ENCODE peak calls at places on chromosomes 7 and 10, in eight cellular contexts. I, Q, V, K, L, Z, A and N are unnamed samples. For H3K27me3, the result is how much of the 10 kb centered on the place peaks cover.

GRCh38 chr7:129351320-129351719 is 82.9 kb upstream of the STRIP2 start:
- DNase-seq in I (no peak), Q (no peak), V (no peak), K (no peak), L (no peak), Z (no peak), A (no peak), N (no peak)

GRCh38 chr7:123712619-123713018 is 36.2 kb downstream of the WASL start:
- DNase-seq in I (no peak), Q (no peak), V (no peak), K (no peak), L (peak), Z (no peak), A (no peak), N (no peak)

GRCh38 chr10:65779985-65780384 is 1145.9 kb upstream of the LRRTM3 start:
- DNase-seq in I (no peak), Q (no peak), V (no peak), K (no peak), L (no peak), Z (no peak), A (no peak), N (no peak)

GRCh38 chr7:137069249-137069963 is 201.0 kb downstream of the CHRM2 start:
- DNase-seq in I (no peak), Q (no peak), V (no peak), K (no peak), L (no peak), Z (no peak), A (no peak), N (no peak)

GRCh38 chr10:15313844-15314243 is 57.2 kb downstream of the FAM171A1 start:
- DNase-seq in I (no peak), Q (no peak), V (no peak), K (no peak), L (no peak), Z (no peak), A (peak), N (peak)

GRCh38 chr10:102312683-102313082 is 67.4 kb downstream of the GBF1 start:
- DNase-seq in I (no peak), Q (no peak), V (no peak), K (no peak), L (no peak), Z (no peak), A (no peak), N (no peak)

GRCh38 chr10:29200280-29200679 is 88.6 kb upstream of the LYZL1 start:
- DNase-seq in I (no peak), Q (no peak), V (no peak), K (no peak), L (no peak), Z (no peak), A (no peak), N (no peak)

GRCh38 chr10:77011823-77012566 is 625.6 kb downstream of the KCNMA1 start:
- DNase-seq in I (no peak), Q (no peak), V (no peak), K (no peak), L (no peak), Z (no peak), A (no peak), N (no peak)

GRCh38 chr10:31129261-31129660 is 97.6 kb upstream of the ZNF438 start:
- DNase-seq in I (no peak), Q (peak), V (peak), K (no peak), L (peak), Z (no peak), A (peak), N (no peak)

DNA sequence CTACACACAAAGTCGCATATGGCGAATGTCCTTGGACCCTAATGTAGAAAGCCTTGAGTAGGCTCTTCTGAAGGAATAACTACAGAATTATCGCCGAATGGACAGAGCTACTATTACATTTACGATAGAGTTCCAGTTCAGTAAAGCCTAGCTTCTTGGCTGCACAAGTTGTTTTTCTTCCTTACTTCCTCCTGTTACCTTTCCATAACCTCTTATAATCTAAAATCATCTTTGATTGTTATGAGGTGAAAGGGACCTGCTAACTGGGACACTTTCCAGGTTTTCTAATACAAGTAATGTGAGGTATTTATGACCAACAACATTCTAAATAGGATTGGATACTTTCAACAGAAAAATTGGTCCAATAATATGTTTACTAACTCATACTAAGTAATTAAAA is 31.2 kb downstream of the MACC1 start:
- DNase-seq in I (no peak), Q (no peak), V (no peak), K (no peak), L (no peak), Z (no peak), A (no peak), N (no peak)
- H3K4me3 ChIP-seq in I (no peak), Q (no peak), V (no peak), K (no peak), L (no peak), Z (no peak), A (no peak), N (no peak)

DNA sequence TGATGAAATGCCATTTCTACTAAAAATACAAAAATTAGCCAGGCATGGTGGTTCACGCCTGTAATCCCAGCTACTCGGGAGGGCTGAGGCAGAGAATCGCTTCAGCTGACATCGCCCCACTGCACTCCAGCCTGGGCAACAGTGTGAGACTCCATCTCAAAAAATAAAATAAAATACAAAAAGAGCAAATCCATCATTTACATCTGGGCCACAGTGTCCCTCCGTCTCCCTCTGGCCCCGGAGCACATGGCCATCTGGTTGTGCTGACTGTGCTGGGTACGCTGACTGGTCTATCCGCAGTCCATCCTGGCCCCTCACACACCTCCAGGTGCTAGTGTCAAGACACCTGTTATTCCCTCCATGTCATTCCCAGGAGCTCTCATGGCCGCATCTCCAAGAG is 42.1 kb downstream of the KCNH2 start:
- DNase-seq in I (no peak), Q (no peak), V (no peak), K (no peak), L (no peak), Z (no peak), A (no peak), N (no peak)
- H3K27me3 ChIP-seq in I (under half), Q (under half), V (under half), K (under half), L (under half), Z (under half), A (under half), N (under half)

DNA sequence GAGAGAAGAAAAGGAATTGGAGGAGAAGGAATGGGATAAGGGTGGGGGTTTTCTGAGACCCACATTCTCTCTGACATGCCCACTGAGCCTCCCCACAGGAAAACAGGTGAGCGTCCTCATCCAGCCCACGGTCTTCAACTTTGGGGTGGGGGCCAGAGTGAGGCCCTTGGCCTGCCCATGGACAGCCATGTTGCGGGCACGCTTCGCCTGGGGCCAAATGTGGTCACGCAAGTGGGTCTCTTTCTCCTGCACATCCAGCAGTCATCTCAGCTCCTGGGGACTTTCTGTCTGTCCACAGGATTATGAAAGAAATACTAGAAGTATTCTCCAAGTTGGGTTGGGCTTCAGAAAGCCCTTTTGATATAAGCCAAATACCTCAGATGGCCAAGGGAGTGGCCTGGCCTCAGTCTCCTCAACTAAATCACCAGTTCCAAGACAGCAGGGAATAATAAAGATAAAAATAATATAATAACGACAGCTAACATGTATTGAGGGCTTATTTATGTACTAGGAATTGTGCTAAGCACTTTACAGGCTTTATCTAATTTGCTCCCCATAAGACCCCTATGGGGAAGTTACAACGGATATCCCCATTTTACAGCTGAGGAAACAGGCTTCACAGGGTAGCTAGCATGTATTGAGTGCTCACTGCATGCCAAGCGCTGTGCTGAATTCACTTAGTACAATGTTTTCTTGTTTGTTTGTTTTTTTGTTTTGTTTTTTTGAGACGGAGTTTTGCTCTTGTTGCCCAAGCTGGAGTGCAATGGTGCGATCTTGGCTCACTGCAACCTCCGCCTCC is 57.2 kb upstream of the LBX1 start:
- DNase-seq in I (no peak), Q (no peak), V (no peak), K (no peak), L (no peak), Z (no peak), A (no peak), N (no peak)
- H3K4me3 ChIP-seq in I (no peak), Q (no peak), V (no peak), K (no peak), L (no peak), Z (no peak), A (no peak), N (no peak)

GRCh38 chr10:114405011-114405350 is 679 bp upstream of the AFAP1L2 start:
- DNase-seq in I (no peak), Q (no peak), V (peak), K (no peak), L (no peak), Z (no peak), A (no peak), N (peak)

GRCh38 chr10:114406455-114406854 is 2.2 kb upstream of the AFAP1L2 start:
- DNase-seq in I (no peak), Q (no peak), V (no peak), K (no peak), L (no peak), Z (no peak), A (no peak), N (no peak)

GRCh38 chr10:114403545-114404161 is 649 bp downstream of the AFAP1L2 start:
- DNase-seq in I (no peak), Q (no peak), V (peak), K (peak), L (no peak), Z (no peak), A (peak), N (no peak)

GRCh38 chr10:114402871-114403544 is 1.3 kb downstream of the AFAP1L2 start:
- DNase-seq in I (no peak), Q (no peak), V (no peak), K (no peak), L (no peak), Z (no peak), A (no peak), N (no peak)

DNA sequence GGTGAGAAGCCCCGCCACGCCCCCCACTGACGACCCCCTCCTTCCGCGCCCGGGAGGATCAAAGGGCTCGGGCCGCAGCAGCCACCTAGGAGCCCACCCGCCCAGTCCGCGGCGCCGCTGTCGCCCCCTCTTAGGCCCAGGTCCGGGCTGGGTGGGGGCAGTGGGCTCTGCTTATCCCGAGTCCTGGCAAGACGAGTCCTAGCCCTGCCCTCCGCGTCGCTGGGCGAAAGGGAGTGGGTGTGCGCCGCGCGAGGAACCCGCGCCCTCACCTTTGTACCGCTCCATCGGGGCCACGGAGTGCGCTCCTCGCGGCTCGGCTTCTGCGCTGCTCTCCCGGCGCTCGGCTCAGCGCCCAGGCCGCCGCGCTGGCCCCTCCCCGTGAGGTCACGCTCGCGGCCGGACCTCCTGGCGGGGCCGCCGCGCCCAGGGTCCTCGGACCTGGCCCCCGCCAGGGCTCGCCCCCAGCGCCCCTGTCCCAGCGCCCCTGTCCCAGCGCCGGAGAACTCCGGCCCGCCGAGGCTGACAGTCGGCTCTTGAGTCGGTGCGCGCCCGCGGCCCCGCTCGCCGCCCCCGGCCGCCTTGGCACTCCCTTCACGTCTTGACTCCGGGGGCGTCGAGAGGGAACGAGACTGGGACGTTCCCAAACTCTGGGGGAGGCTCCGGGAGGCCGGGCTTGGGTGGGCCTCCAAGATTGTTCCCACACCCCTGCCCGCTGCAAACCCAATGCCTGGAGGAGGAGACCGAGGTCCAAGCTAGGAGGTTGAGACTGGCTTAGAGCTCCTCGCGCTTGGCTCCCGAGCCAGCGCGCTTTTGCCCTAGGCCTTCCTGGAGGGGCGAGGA is at the start of gene AFAP1L2:
- DNase-seq in I (no peak), Q (no peak), V (peak), K (peak), L (no peak), Z (no peak), A (peak), N (peak)
- H3K27me3 ChIP-seq in I (under half), Q (under half), V (under half), K (under half), L (half or more), Z (half or more), A (under half), N (under half)

DNA sequence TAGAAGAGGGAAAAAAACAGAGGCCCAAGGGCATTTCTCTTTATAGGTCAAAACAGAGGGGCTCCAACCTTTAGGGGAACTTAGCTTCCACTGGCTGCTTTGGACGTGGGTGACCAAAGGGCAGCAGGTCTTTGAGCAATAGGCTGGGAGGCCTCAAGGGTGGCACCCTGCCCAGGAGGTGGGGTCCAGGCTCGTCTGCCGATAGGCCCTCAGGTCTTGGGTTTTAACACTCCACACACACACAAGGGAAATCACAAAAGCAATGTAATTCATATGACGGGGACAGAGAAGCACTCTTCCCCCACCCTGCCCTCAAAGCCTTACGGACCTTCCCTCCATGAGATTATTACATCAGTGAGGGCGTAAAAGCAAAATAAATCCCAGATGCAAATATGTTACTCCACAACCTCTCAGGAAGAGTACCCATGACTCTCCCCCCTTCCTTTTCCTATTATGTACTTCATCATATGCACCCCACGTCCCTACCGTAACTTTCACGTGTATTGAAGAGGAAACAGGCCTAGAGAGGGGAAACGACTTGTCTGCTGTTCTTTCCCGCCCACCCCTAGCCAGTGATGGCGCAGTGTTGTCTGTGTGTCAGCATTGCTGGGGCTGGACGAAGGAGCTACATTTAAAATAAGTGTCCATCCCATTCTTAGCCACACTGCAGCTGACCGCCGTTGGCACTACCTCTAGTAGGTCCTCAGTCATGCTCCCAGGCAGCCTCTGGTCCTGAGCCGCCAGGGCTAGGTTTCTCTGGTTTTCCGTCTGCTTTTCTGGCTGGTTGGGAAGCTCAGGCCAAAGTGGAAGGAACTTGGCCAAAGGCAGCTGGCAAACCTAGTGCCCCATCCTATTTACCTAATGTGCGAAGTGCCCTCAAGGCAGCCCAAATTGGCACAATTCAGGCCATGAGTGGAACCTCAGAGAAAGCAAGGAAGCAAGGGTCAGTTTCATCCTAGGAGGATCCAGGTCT is 2.1 kb downstream of the PCBD1 start:
- DNase-seq in I (no peak), Q (no peak), V (no peak), K (no peak), L (no peak), Z (no peak), A (no peak), N (no peak)
- H3K4me3 ChIP-seq in I (no peak), Q (no peak), V (no peak), K (no peak), L (no peak), Z (no peak), A (no peak), N (no peak)

DNA sequence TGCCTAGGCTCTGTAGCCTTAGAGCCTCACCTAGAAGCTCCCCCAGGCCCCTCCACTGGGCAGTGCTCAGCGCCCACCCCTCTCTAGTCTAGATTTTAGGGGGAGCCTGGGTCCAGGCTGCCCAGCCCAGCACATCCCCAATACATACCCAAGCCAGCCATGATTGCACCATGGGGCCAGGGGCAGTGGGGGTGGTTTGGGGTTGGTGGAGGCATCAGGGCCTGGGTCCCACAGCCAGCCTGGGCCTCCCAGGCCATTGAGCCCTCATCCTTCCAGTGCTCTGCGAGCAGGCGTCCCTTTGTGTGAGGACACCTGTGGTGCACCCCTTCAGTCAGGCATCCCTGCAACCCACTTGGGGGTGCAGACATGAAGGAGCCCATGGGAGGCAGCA is 76.9 kb upstream of the RET start:
- DNase-seq in I (no peak), Q (no peak), V (no peak), K (peak), L (no peak), Z (no peak), A (no peak), N (no peak)
- H3K27me3 ChIP-seq in I (under half), Q (under half), V (under half), K (under half), L (under half), Z (under half), A (under half), N (under half)